ENCODE peak calls at places on chromosomes 7 and 10, in six cellular contexts. O, T, M, X, N and Q are unnamed samples.

GRCh38 chr7:194257-194995 is 2.1 kb downstream of the FAM20C start:
- DNase-seq in N (peak), T (peak), O (no peak), M (no peak), X (no peak), Q (no peak)

GRCh38 chr10:52316005-52316404 is 1.9 kb downstream of the DKK1 start:
- DNase-seq in T (no peak), N (peak), X (no peak), M (peak), O (peak), Q (no peak)

GRCh38 chr7:26087321-26088091 is 64.5 kb upstream of the NFE2L3 start:
- DNase-seq in X (no peak), M (no peak), N (no peak), O (no peak), T (no peak), Q (no peak)

GRCh38 chr7:117818241-117818640 is 55.0 kb downstream of the CTTNBP2 start:
- DNase-seq in X (no peak), T (no peak), M (no peak), N (peak), O (peak), Q (no peak)

GRCh38 chr7:94251-94801 is 98.0 kb upstream of the FAM20C start:
- DNase-seq in N (no peak), T (no peak), O (no peak), X (no peak), M (no peak), Q (no peak)

GRCh38 chr7:141115949-141116348 is 42.1 kb downstream of the TMEM178B start:
- DNase-seq in O (no peak), M (no peak), N (no peak), T (no peak), X (peak), Q (no peak)

GRCh38 chr7:92834661-92835139 is 1.7 kb downstream of the CDK6 start:
- DNase-seq in T (peak), N (no peak), O (no peak), X (no peak), M (no peak), Q (peak)

GRCh38 chr10:84537447-84537931 is 209.1 kb downstream of the CCSER2 start:
- DNase-seq in N (peak), O (peak), M (peak), T (peak), X (peak), Q (peak)

GRCh38 chr10:101285519-101286070 is 56.3 kb upstream of the LBX1 start:
- DNase-seq in X (peak), T (no peak), N (no peak), M (no peak), O (no peak), Q (no peak)

GRCh38 chr7:102978280-102978679 is 65.5 kb downstream of the LRRC17 start:
- DNase-seq in M (peak), X (no peak), T (no peak), O (peak), N (peak), Q (peak)

GRCh38 chr7:134632937-134633540 is 13.6 kb upstream of the BPGM start:
- DNase-seq in T (peak), M (peak), X (peak), O (peak), N (peak), Q (peak)

GRCh38 chr10:5666324-5667220 is at the start of gene ASB13:
- DNase-seq in T (peak), M (peak), N (peak), X (peak), O (peak), Q (peak)

GRCh38 chr7:134901389-134902020 is 84.8 kb upstream of the AGBL3 start:
- DNase-seq in N (no peak), M (peak), O (no peak), X (no peak), T (no peak), Q (no peak)

GRCh38 chr7:28296571-28297483 is 115.5 kb upstream of the CREB5 start:
- DNase-seq in M (peak), T (peak), N (peak), X (peak), O (no peak), Q (peak)

GRCh38 chr10:47268696-47269095 is 31.3 kb upstream of the GDF10 start:
- DNase-seq in T (no peak), X (no peak), M (no peak), O (no peak), N (no peak), Q (no peak)

GRCh38 chr10:48981310-48981907 is 41.8 kb upstream of the LRRC18 start:
- DNase-seq in M (peak), X (peak), T (peak), O (no peak), N (peak), Q (peak)

GRCh38 chr7:156067156-156067555 is 254.9 kb upstream of the SHH start:
- DNase-seq in O (no peak), N (no peak), T (no peak), X (no peak), M (no peak), Q (no peak)

GRCh38 chr10:43118631-43119415 is 19.4 kb upstream of the CSGALNACT2 start:
- DNase-seq in M (no peak), N (no peak), O (no peak), T (no peak), X (no peak), Q (no peak)

GRCh38 chr7:68857571-68857970 is 740.7 kb upstream of the AUTS2 start:
- DNase-seq in O (no peak), X (no peak), M (no peak), T (no peak), N (no peak), Q (no peak)

GRCh38 chr7:151736403-151736909 is 140.5 kb downstream of the PRKAG2 start:
- DNase-seq in X (peak), T (peak), N (peak), M (peak), O (no peak), Q (no peak)

GRCh38 chr10:71889388-71889987 is 38.4 kb upstream of the PSAP start:
- DNase-seq in O (no peak), N (no peak), T (no peak), X (no peak), M (no peak), Q (no peak)

GRCh38 chr10:120042705-120043104 is 150.2 kb downstream of the SEC23IP start:
- DNase-seq in O (peak), M (no peak), N (no peak), T (no peak), X (no peak), Q (peak)

GRCh38 chr7:54189330-54189729 is 352.8 kb upstream of the VSTM2A start:
- DNase-seq in X (no peak), N (peak), M (no peak), O (no peak), T (no peak), Q (no peak)

GRCh38 chr7:44236333-44236728 is 35.6 kb downstream of the YKT6 start:
- DNase-seq in T (no peak), N (no peak), O (peak), X (no peak), M (no peak), Q (peak)

GRCh38 chr7:50208335-50208982 is 96.1 kb upstream of the IKZF1 start:
- DNase-seq in O (no peak), X (no peak), M (no peak), T (no peak), N (no peak), Q (peak)

GRCh38 chr7:23759556-23760391 is 49.8 kb downstream of the STK31 start:
- DNase-seq in M (no peak), O (no peak), T (no peak), N (peak), X (peak), Q (no peak)

GRCh38 chr10:106576534-106576933 is 588.0 kb downstream of the SORCS1 start:
- DNase-seq in T (no peak), M (no peak), O (peak), N (no peak), X (no peak), Q (no peak)

GRCh38 chr10:92689663-92690210 is at the start of gene HHEX:
- DNase-seq in M (peak), X (no peak), O (peak), N (peak), T (peak), Q (peak)

GRCh38 chr10:6737080-6737641 is 157.1 kb upstream of the PRKCQ start:
- DNase-seq in N (peak), T (peak), O (no peak), M (peak), X (no peak), Q (no peak)

GRCh38 chr7:1447551-1448244 is 11.6 kb downstream of the MICALL2 start:
- DNase-seq in N (no peak), O (no peak), X (no peak), M (no peak), T (peak), Q (no peak)

GRCh38 chr10:1127629-1128028 is 71.4 kb downstream of the WDR37 start:
- DNase-seq in X (no peak), M (no peak), O (no peak), N (no peak), T (no peak), Q (no peak)

GRCh38 chr10:111648046-111648445 is 535.5 kb downstream of the GPAM start:
- DNase-seq in O (no peak), M (peak), T (peak), N (peak), X (no peak), Q (no peak)

GRCh38 chr7:114825423-114825951 is 96.4 kb upstream of the MDFIC start:
- DNase-seq in T (no peak), N (peak), M (no peak), O (no peak), X (no peak), Q (no peak)

GRCh38 chr10:65570143-65571010 is 1355.5 kb upstream of the LRRTM3 start:
- DNase-seq in T (no peak), M (peak), O (peak), X (peak), N (peak), Q (peak)